ENCODE peak calls at places on chromosomes 5 and 9, in four cellular contexts. D, Q, I and U are unnamed samples.

GRCh38 chr9:130944510-130945058 is 5.5 kb upstream of the FIBCD1 start:
- DNase-seq in I (no peak), Q (no peak), D (no peak), U (no peak)

GRCh38 chr5:6365142-6365976 is 13.0 kb downstream of the MED10 start:
- DNase-seq in I (peak; percentile 16), Q (no peak), D (peak; percentile 53), U (no peak)

GRCh38 chr5:74149395-74149794 is 491.1 kb downstream of the ENC1 start:
- DNase-seq in D (peak; percentile 91), I (no peak), Q (no peak), U (no peak)

GRCh38 chr5:37665272-37665671 is 174.6 kb downstream of the GDNF start:
- DNase-seq in Q (no peak), I (no peak), D (peak; percentile 70), U (no peak)

GRCh38 chr9:89381308-89381609 is 63.0 kb downstream of the SECISBP2 start:
- DNase-seq in I (no peak), D (no peak), Q (no peak), U (no peak)

GRCh38 chr9:104025945-104026344 is 68.2 kb upstream of the SMC2 start:
- DNase-seq in Q (no peak), D (peak; percentile 7), I (no peak), U (no peak)

GRCh38 chr5:154308457-154309360 is 118.2 kb downstream of the GALNT10 start:
- DNase-seq in Q (no peak), I (no peak), D (peak; percentile 72), U (no peak)

GRCh38 chr5:128920345-128921215 is 44.7 kb upstream of the SLC27A6 start:
- DNase-seq in Q (no peak), D (peak; percentile 59), I (no peak), U (no peak)

GRCh38 chr9:97529363-97530076 is 28.1 kb downstream of the TMOD1 start:
- DNase-seq in Q (no peak), I (no peak), D (peak; percentile 43), U (no peak)

GRCh38 chr5:148740966-148741742 is 85.3 kb upstream of the ADRB2 start:
- DNase-seq in D (peak; percentile 85), Q (no peak), I (no peak), U (peak; percentile 52)

GRCh38 chr5:149298857-149299404 is 27.3 kb downstream of the AFAP1L1 start:
- DNase-seq in D (no peak), Q (no peak), I (no peak), U (no peak)

GRCh38 chr5:5374034-5374715 is 48.3 kb upstream of the ICE1 start:
- DNase-seq in Q (no peak), D (peak; percentile 29), I (no peak), U (no peak)

GRCh38 chr9:77544491-77545000 is 103.6 kb downstream of the GNA14 start:
- DNase-seq in I (no peak), D (no peak), Q (no peak), U (no peak)

GRCh38 chr5:90437663-90438062 is 28.1 kb upstream of the CETN3 start:
- DNase-seq in Q (no peak), I (no peak), D (no peak), U (no peak)

GRCh38 chr5:124796495-124796894 is 50.1 kb upstream of the ZNF608 start:
- DNase-seq in D (no peak), Q (no peak), I (no peak), U (no peak)

GRCh38 chr5:123382252-123382651 is 41.0 kb downstream of the CEP120 start:
- DNase-seq in I (no peak), Q (no peak), D (no peak), U (no peak)

GRCh38 chr5:145840458-145841132 is 5.5 kb upstream of the PRELID2 start:
- DNase-seq in D (no peak), Q (no peak), I (no peak), U (no peak)

GRCh38 chr9:132000659-132001058 is 79.0 kb downstream of the MED27 start:
- DNase-seq in I (no peak), Q (no peak), D (no peak), U (no peak)

GRCh38 chr5:35233601-35234000 is 3.3 kb upstream of the PRLR start:
- DNase-seq in D (no peak), Q (no peak), I (peak; percentile 45), U (no peak)

GRCh38 chr5:34743878-34744277 is 87.8 kb downstream of the RAI14 start:
- DNase-seq in D (peak; percentile 96), Q (no peak), I (no peak), U (no peak)

GRCh38 chr5:5644249-5644648 is 221.8 kb downstream of the ICE1 start:
- DNase-seq in D (no peak), Q (no peak), I (no peak), U (no peak)

GRCh38 chr9:132055756-132056155 is 23.9 kb downstream of the MED27 start:
- DNase-seq in D (no peak), Q (no peak), I (no peak), U (no peak)

GRCh38 chr5:87311400-87312279 is 44.0 kb downstream of the RASA1 start:
- DNase-seq in D (peak; percentile 11), Q (no peak), I (no peak), U (no peak)

GRCh38 chr5:130874861-130875419 is 290.1 kb downstream of the HINT1 start:
- DNase-seq in Q (no peak), D (no peak), I (no peak), U (no peak)

GRCh38 chr5:6202113-6202512 is 176.2 kb downstream of the MED10 start:
- DNase-seq in Q (no peak), I (no peak), D (no peak), U (no peak)

GRCh38 chr5:122120957-122121356 is 8.4 kb upstream of the ZNF474 start:
- DNase-seq in I (no peak), D (peak; percentile 29), Q (no peak), U (no peak)

GRCh38 chr5:54701179-54701578 is 183.6 kb downstream of the SNX18 start:
- DNase-seq in I (no peak), D (peak; percentile 99), Q (no peak), U (peak; percentile 91)

GRCh38 chr5:95446560-95447221 is 55.5 kb downstream of the FAM81B start:
- DNase-seq in I (no peak), Q (no peak), D (peak; percentile 7), U (peak; percentile 28)

GRCh38 chr5:56481998-56482698 is 249.0 kb upstream of the ANKRD55 start:
- DNase-seq in I (no peak), Q (no peak), D (no peak), U (no peak)

GRCh38 chr5:144468542-144468941 is 297.9 kb downstream of the KCTD16 start:
- DNase-seq in I (no peak), Q (no peak), D (no peak), U (no peak)

GRCh38 chr9:127574089-127574921 is 37.8 kb upstream of the STXBP1 start:
- DNase-seq in I (no peak), Q (no peak), D (no peak), U (no peak)

GRCh38 chr9:129769582-129770107 is 16.8 kb upstream of the PTGES start:
- DNase-seq in D (no peak), I (no peak), Q (no peak), U (no peak)

GRCh38 chr9:14428781-14429230 is 114.9 kb upstream of the NFIB start:
- DNase-seq in I (peak; percentile 83), Q (peak; percentile 41), D (peak; percentile 69), U (peak; percentile 88)

GRCh38 chr9:108104991-108105390 is 615.4 kb upstream of the KLF4 start:
- DNase-seq in D (no peak), Q (no peak), I (no peak), U (no peak)

GRCh38 chr9:108100571-108100970 is 611.0 kb upstream of the KLF4 start:
- DNase-seq in Q (no peak), I (no peak), D (no peak), U (no peak)

GRCh38 chr9:108105885-108106284 is 616.3 kb upstream of the KLF4 start:
- DNase-seq in I (peak; percentile 74), D (no peak), Q (no peak), U (peak; percentile 69)

GRCh38 chr9:108101410-108101809 is 611.8 kb upstream of the KLF4 start:
- DNase-seq in D (no peak), I (no peak), Q (no peak), U (no peak)

DNA sequence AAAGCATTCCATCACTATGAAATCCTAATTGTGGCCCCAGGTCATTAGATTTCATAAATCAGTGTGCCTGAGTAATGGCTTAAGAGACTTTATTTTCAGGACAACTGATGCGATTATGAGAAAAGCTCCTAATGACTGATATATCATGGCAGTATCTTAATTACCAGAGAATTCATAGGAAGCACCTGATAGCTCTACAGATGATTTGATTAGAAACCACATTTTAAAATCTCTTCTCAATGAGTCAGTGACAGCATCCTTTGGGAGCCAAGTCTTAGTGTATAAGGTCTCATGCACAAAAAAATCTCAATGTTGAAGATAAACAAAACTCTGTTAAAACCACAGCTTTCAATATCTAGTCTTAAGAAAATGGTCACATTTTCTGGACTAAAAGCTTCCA is 613.7 kb upstream of the KLF4 start:
- DNase-seq in Q (no peak), I (no peak), D (peak; percentile 63), U (no peak)
- H3K56ac ChIP-seq in Q (no peak overlapping the region), I (no peak overlapping the region), D (no peak overlapping the region), U (no peak overlapping the region)

GRCh38 chr5:150503386-150503785 is 4.5 kb upstream of the NDST1 start:
- DNase-seq in Q (no peak), D (no peak), I (no peak), U (no peak)
- H3K4me1 ChIP-seq in Q (peaks cover 11% of the 10 kb centered on the region), D (peaks cover 68% of the 10 kb centered on the region), I (peaks cover 4% of the 10 kb centered on the region), U (peaks cover 12% of the 10 kb centered on the region)

DNA sequence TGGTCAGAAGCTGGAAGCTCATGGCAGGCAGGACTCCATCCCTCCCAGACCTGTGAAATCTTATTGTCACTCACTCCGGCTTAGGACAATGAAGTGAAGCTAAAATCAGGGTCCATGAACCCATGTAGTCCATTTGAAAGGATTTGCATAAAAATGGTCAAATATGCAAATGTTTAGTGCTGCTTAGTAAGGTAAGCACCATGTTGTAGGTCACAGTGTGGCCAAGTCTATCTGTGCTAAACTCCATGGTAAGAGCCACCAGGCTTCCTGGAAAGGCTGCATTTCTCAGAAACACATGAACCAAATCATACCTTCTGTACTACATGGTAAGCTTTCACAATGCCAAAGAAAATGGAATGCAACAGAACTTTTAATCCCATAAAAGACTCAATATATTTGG is 5.7 kb downstream of the ALG2 start:
- DNase-seq in D (no peak), Q (no peak), I (no peak), U (no peak)
- H3K56ac ChIP-seq in D (no peak overlapping the region), Q (no peak overlapping the region), I (no peak overlapping the region), U (no peak overlapping the region)

DNA sequence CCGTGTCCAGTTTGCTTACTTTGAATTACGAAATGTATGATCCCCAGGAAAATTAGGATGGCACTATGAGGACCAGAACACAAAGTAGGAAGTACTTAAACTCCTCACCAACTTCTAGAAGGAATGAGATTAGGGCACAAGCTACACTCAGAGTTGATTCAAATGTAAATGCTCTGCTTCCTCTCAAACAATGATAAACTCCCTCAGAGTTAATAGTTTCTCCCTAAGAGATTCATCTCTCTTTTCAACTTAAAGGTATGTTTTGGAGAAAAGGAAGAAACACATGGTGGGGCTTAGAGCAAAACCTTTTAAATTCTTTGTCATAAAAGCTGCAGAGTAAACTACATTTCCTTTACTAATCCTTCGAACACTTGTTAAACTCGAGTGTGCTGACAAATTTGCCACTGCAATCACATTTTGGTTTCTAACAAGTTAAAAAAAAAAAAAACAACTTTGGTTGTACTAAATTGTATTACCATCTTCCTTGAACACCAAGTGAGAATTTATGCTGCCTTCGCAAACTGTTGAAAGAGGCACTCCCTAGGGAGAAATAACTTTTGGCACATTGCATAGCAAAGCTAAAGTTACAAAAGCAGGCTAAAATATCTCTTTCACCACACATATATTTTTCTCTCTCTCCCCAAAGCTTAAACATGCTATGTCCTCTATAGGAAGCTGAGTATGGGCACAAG is 66.6 kb downstream of the DENND1A start:
- DNase-seq in D (no peak), I (no peak), Q (no peak), U (peak; percentile 76)
- H3K4me1 ChIP-seq in D (no peaks in the 10 kb centered on the region), I (peaks cover 9% of the 10 kb centered on the region), Q (peaks cover 8% of the 10 kb centered on the region), U (peaks cover 21% of the 10 kb centered on the region)